ENCODE peak calls at places on chromosomes 5 and 9, in ten cellular contexts. M, E, V, U, F, O, G, X, I and B are unnamed samples.

GRCh38 chr5:68189613-68190012 is 25.9 kb upstream of the PIK3R1 start:
- DNase-seq in I (no peak), U (no peak), O (no peak), F (no peak), V (no peak), G (no peak), X (no peak), M (no peak), E (no peak), B (no peak)

GRCh38 chr9:93261281-93261680 is 77.3 kb downstream of the WNK2 start:
- DNase-seq in O (no peak), X (no peak), G (no peak), V (no peak), U (no peak), F (peak), I (no peak), M (no peak), E (no peak), B (no peak)

GRCh38 chr9:33172256-33172678 is 5.1 kb upstream of the B4GALT1 start:
- DNase-seq in E (no peak), O (no peak), I (peak), U (no peak), V (peak), M (no peak), F (no peak), X (no peak), G (no peak), B (peak)

GRCh38 chr9:28155067-28155466 is 581.8 kb upstream of the C9orf72 start:
- DNase-seq in O (no peak), U (no peak), G (no peak), E (no peak), V (peak), I (no peak), M (peak), X (no peak), F (no peak), B (peak)

GRCh38 chr5:143758750-143759149 is 53.2 kb upstream of the HMHB1 start:
- DNase-seq in O (no peak), V (no peak), I (peak), X (no peak), G (no peak), U (no peak), E (no peak), M (no peak), F (no peak), B (no peak)

GRCh38 chr9:83706703-83707517 is 848 bp downstream of the UBQLN1 start:
- DNase-seq in U (peak), M (peak), X (peak), F (peak), V (peak), I (peak), G (no peak), E (peak), O (peak), B (peak)

GRCh38 chr5:68330564-68330963 is 115.0 kb downstream of the PIK3R1 start:
- DNase-seq in O (no peak), E (no peak), G (no peak), X (no peak), I (no peak), V (no peak), U (no peak), M (no peak), F (no peak), B (peak)

GRCh38 chr5:138914338-138914737 is 39.2 kb upstream of the LRRTM2 start:
- DNase-seq in E (no peak), U (no peak), I (no peak), X (no peak), F (no peak), M (no peak), G (no peak), O (no peak), V (no peak), B (no peak)

GRCh38 chr5:124302504-124302903 is 443.9 kb downstream of the ZNF608 start:
- DNase-seq in E (no peak), F (no peak), I (no peak), G (no peak), V (no peak), M (peak), O (no peak), X (no peak), U (no peak), B (peak)

GRCh38 chr5:117380316-117380715 is 805.7 kb upstream of the SEMA6A start:
- DNase-seq in V (no peak), G (no peak), X (no peak), E (no peak), I (no peak), F (no peak), O (no peak), M (no peak), U (no peak), B (no peak)

GRCh38 chr9:135976531-135976930 is 15.4 kb upstream of the UBAC1 start:
- DNase-seq in M (no peak), U (no peak), X (no peak), O (no peak), I (no peak), G (no peak), E (no peak), V (no peak), F (no peak), B (no peak)

GRCh38 chr9:104386425-104387069 is 117.5 kb upstream of the OR13F1 start:
- DNase-seq in U (no peak), X (peak), O (no peak), M (peak), F (peak), G (peak), I (peak), V (peak), E (no peak), B (peak)

GRCh38 chr5:80853413-80853812 is 106.8 kb upstream of the RASGRF2 start:
- DNase-seq in F (no peak), E (no peak), G (no peak), X (no peak), M (no peak), I (peak), V (no peak), O (no peak), U (no peak), B (no peak)

GRCh38 chr9:114017741-114018715 is 60.1 kb downstream of the AMBP start:
- DNase-seq in F (no peak), V (no peak), I (no peak), O (peak), U (peak), G (no peak), E (peak), M (no peak), X (no peak), B (no peak)

GRCh38 chr5:176360894-176361436 is 599 bp downstream of the KIAA1191 start:
- DNase-seq in U (no peak), G (no peak), I (peak), V (peak), X (no peak), F (no peak), M (no peak), E (peak), O (no peak), B (peak)

GRCh38 chr5:60788863-60789513 is 55.1 kb downstream of the ELOVL7 start:
- DNase-seq in X (no peak), E (no peak), U (no peak), F (no peak), M (no peak), V (no peak), O (no peak), G (no peak), I (no peak), B (no peak)

GRCh38 chr9:91606255-91606995 is 182.8 kb upstream of the NFIL3 start:
- DNase-seq in G (no peak), O (no peak), F (no peak), U (no peak), E (no peak), I (no peak), X (no peak), M (no peak), V (no peak), B (no peak)

GRCh38 chr9:6733243-6733642 is 24.5 kb upstream of the KDM4C start:
- DNase-seq in M (no peak), E (no peak), U (no peak), O (no peak), G (no peak), F (no peak), X (no peak), V (no peak), I (no peak), B (no peak)

GRCh38 chr9:125106285-125106893 is 36.9 kb downstream of the SCAI start:
- DNase-seq in G (no peak), U (no peak), M (peak), X (no peak), O (no peak), V (peak), E (no peak), F (no peak), I (peak), B (peak)

GRCh38 chr9:4549751-4550295 is 59.6 kb downstream of the SLC1A1 start:
- DNase-seq in M (no peak), G (no peak), E (no peak), F (no peak), I (peak), U (no peak), V (peak), X (no peak), O (no peak), B (no peak)

GRCh38 chr9:4550777-4551476 is 60.7 kb downstream of the SLC1A1 start:
- DNase-seq in U (no peak), V (peak), M (peak), I (peak), G (no peak), X (no peak), F (no peak), O (no peak), E (no peak), B (peak)

GRCh38 chr9:4553951-4554381 is 63.7 kb downstream of the SLC1A1 start:
- DNase-seq in F (no peak), E (no peak), V (peak), M (peak), X (no peak), G (no peak), O (no peak), I (peak), U (no peak), B (peak)

GRCh38 chr9:4547016-4547415 is 56.7 kb downstream of the SLC1A1 start:
- DNase-seq in U (no peak), X (no peak), F (no peak), E (no peak), V (peak), I (peak), O (no peak), G (no peak), M (peak), B (peak)

DNA sequence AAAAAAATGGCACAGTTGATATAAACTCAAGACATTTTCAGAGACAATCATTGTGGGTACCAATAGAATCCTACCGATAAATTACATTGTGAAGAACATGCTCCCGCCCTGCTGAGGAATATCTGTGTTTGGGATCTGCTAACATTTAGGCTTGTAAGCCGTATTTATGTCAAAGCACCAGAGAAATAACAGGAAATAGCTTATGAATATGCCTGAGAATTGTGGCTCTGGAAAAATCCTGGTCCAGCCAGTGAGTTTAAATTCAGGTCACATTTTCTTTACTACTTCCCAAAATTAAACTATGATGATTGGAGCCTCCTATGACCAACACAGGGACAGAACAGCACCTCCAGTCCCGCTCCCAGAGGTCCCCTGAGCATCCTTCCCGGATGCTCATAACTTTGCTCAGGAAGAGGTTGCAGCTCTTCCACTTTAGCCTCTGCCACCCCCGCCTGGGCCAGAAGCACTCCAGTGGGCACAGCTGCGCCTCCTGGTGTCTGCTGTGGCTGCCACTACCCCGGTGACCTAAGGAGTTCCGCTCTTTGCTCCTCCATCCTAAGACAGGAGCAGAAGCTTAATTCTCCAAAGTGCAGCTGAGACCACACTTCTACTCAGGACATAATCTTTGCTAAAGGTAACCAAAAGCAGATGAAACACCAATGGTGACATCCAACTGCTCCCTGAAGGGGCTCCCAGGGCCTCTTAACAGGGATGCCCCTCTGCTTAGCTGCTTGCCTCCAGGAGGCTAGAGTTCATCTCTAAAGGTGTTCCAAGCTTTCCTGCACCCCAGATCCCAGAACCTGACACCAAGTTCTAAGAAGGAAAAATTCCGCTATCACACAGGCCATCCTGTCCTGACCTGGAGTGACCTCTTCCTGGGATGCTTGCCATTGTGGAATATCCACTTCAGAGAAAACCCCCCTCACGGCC is 58.8 kb downstream of the SLC1A1 start:
- DNase-seq in M (no peak), V (peak), X (peak), O (no peak), F (peak), E (no peak), G (no peak), I (no peak), U (no peak), B (no peak)
- TF ChIP-seq CTCF in M (peak), V (peak), X (peak), O (no peak), F (peak), E (no peak), G (peak), I (peak), U (no peak), B (peak)

GRCh38 chr5:17305024-17305423 is 87.6 kb downstream of the BASP1 start:
- DNase-seq in V (no peak), O (no peak), U (no peak), M (no peak), I (peak), X (no peak), E (no peak), G (no peak), F (no peak), B (peak)
- TF ChIP-seq CTCF in V (no peak), O (no peak), U (no peak), M (no peak), I (no peak), X (no peak), E (no peak), G (no peak), F (no peak), B (no peak)

GRCh38 chr5:38404236-38404635 is 145.9 kb downstream of the EGFLAM start:
- DNase-seq in O (no peak), E (no peak), F (no peak), V (no peak), U (no peak), X (no peak), M (no peak), G (no peak), I (no peak), B (no peak)

GRCh38 chr5:38403407-38403806 is 145.0 kb downstream of the EGFLAM start:
- DNase-seq in V (peak), O (no peak), M (no peak), E (no peak), F (no peak), I (peak), X (no peak), G (no peak), U (no peak), B (peak)

GRCh38 chr5:38408446-38409175 is 147.8 kb downstream of the LIFR start:
- DNase-seq in V (no peak), O (no peak), F (no peak), M (no peak), E (no peak), G (no peak), X (no peak), I (no peak), U (no peak), B (no peak)

GRCh38 chr5:38401145-38401544 is 142.8 kb downstream of the EGFLAM start:
- DNase-seq in I (no peak), O (no peak), U (no peak), M (no peak), F (no peak), V (no peak), X (no peak), E (no peak), G (no peak), B (no peak)

DNA sequence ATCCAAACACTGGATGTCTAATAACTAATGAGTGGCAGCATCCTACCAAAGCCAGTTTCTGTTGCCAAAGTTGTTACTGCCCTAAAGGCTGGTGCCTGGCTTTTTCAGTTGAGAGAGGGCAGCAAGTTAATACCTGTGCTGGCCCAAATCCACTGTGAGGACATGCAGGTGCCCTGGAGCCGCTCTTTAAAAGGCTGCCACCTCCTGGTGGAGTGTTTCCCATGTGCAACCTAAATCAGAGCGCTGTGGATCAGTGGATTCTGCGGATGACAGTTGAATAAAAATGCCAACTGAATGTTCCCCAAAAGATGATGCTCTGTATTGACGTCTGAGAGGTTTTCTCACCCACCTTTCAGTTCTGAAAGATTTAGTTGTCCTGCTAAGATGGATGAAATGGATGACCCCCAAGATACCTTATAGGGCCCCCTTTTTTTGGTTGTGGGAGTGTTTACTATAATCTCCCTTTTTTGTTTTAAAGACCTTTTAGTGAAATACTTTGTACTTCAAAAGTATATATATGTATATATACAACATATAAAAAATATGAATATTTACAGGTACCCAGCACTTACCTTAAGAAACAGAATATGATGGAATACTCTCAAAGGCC is 146.4 kb downstream of the EGFLAM start:
- DNase-seq in E (no peak), F (peak), I (no peak), U (no peak), O (no peak), M (no peak), V (no peak), X (peak), G (peak), B (no peak)
- TF ChIP-seq CTCF in E (no peak), F (peak), I (peak), U (no peak), O (peak), M (no peak), V (no peak), X (peak), G (peak), B (peak)

DNA sequence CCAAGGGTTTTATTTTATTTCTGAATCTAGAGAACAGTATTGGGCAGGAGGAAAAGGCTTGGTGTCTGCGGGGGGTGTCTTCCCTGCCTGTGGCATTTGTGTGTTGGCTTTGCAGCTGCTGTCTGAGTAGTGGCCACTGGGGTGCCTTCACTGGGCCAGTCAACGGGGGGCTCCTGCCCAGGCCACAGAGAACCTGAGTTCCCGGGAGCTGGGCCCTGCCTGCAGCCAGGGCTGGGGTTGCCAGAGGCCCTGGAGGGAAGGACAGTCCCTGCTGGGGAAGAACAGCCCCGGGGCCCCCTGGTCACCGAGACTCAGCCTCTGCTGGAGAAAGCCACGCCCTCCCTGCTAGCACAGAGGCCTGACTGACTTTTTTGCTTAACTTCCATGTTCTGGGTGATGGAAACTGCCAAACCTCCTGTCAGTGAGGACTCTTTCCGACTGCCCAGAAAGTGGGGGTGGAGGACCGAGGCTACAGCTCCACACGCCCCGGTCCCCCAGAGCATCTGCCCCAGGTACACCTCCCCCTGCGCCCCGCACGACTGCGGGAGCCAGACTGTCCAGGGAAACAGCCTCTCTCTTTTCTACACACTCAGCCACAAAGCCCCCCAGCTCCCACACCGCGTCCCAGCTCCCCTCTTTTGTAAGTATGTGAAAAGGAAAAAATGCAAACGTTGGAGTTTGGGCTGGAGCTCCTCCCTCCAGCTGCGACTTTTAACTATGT is 133.4 kb downstream of the DAB2IP start:
- DNase-seq in I (no peak), G (no peak), O (no peak), V (no peak), F (no peak), U (peak), M (peak), X (no peak), E (no peak), B (no peak)
- TF ChIP-seq CTCF in I (no peak), G (no peak), O (no peak), V (no peak), F (no peak), U (no peak), M (peak), X (no peak), E (no peak), B (peak)

DNA sequence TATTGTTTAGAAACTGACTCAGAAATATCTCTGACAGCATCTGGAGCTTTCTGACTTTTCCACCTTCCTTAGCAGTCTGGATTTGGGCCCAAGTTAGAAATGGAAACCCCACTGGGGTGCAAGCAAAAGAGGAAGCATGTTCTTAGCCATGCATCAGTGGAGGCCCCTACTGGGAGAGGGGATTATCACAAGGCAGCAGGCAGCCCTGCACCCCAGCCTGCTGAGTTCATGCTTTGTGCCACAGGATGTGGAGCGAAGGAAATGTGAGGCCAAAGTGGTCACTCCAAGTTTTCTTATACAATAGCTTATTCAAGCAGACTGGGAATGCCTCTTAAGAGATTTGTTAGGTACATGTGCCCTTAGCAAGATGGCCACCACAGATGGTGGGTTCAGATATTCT is 146.4 kb upstream of the TLX3 start:
- DNase-seq in E (no peak), X (peak), U (no peak), V (peak), O (no peak), F (no peak), G (peak), M (peak), I (peak), B (peak)
- TF ChIP-seq CTCF in E (no peak), X (peak), U (no peak), V (peak), O (no peak), F (peak), G (no peak), M (peak), I (peak), B (peak)

DNA sequence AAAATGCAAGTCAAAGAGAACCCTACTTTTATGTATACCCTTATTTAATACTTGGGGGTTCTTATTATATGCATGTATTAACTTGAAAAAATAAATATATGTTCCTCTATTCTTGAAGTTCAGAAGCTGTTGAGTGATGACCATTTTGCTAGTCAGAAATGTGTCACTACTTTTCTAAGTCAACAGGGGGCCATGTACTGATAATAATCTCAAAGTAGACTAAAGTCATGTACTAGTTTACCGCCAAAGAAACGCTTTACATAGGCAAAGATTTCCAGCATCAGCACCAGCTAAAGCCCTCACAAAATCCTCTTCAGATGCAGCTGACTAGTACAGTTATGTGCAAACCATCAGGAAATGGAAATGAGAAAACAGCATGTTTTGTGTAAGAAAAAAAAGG is 5.7 kb upstream of the BHMT start:
- DNase-seq in X (no peak), E (no peak), M (no peak), V (no peak), U (no peak), G (no peak), O (no peak), I (no peak), F (no peak), B (no peak)
- TF ChIP-seq CTCF in X (no peak), E (no peak), M (no peak), V (no peak), U (no peak), G (no peak), O (no peak), I (no peak), F (peak), B (no peak)